ENCODE peak calls at places on chromosomes 4 and X, in four cellular contexts. One of them, this sample, is unnamed.

GRCh38 chrX:39519213-39519544 is 578.6 kb downstream of the BCOR start:
- DNase-seq in heart right ventricle: peak; percentile 44
- DNase-seq in breast epithelium: no peak
- DNase-seq in tibial artery: no peak
- DNase-seq in this sample: peak; percentile 15

GRCh38 chr4:186723207-186724047 is at the start of gene FAT1:
- DNase-seq in breast epithelium: peak; percentile 68
- DNase-seq in heart right ventricle: peak; percentile 61
- DNase-seq in tibial artery: peak; percentile 81
- DNase-seq in this sample: peak; percentile 73

GRCh38 chrX:134847133-134847532 is 143.7 kb upstream of the SMIM10 start:
- DNase-seq in heart right ventricle: no peak
- DNase-seq in breast epithelium: no peak
- DNase-seq in tibial artery: no peak
- DNase-seq in this sample: no peak

GRCh38 chr4:148065069-148065468 is 333.2 kb downstream of the ARHGAP10 start:
- DNase-seq in heart right ventricle: no peak
- DNase-seq in breast epithelium: no peak
- DNase-seq in tibial artery: no peak
- DNase-seq in this sample: no peak

GRCh38 chr4:41215155-41215554 is 813 bp upstream of the APBB2 start:
- DNase-seq in tibial artery: no peak
- DNase-seq in breast epithelium: no peak
- DNase-seq in heart right ventricle: no peak
- DNase-seq in this sample: no peak

GRCh38 chr4:25843340-25844097 is 19.3 kb downstream of the SEL1L3 start:
- DNase-seq in breast epithelium: no peak
- DNase-seq in tibial artery: no peak
- DNase-seq in heart right ventricle: peak; percentile 23
- DNase-seq in this sample: peak; percentile 23

GRCh38 chrX:133410555-133410954 is 4.7 kb downstream of the GPC4 start:
- DNase-seq in tibial artery: no peak
- DNase-seq in heart right ventricle: no peak
- DNase-seq in breast epithelium: no peak
- DNase-seq in this sample: no peak

GRCh38 chrX:53156207-53156596 is 62.3 kb downstream of the KANTR start:
- DNase-seq in heart right ventricle: no peak
- DNase-seq in breast epithelium: no peak
- DNase-seq in tibial artery: no peak
- DNase-seq in this sample: no peak

GRCh38 chr4:82785248-82786003 is 13.2 kb downstream of the SCD5 start:
- DNase-seq in breast epithelium: no peak
- DNase-seq in tibial artery: no peak
- DNase-seq in heart right ventricle: no peak
- DNase-seq in this sample: no peak

GRCh38 chr4:103026868-103027267 is 7.4 kb upstream of the SLC9B1 start:
- DNase-seq in tibial artery: no peak
- DNase-seq in heart right ventricle: no peak
- DNase-seq in breast epithelium: no peak
- DNase-seq in this sample: no peak

GRCh38 chrX:74023203-74023602 is 280.8 kb upstream of the ZCCHC13 start:
- DNase-seq in heart right ventricle: no peak
- DNase-seq in tibial artery: no peak
- DNase-seq in breast epithelium: no peak
- DNase-seq in this sample: no peak

GRCh38 chr4:52198356-52198755 is 147.3 kb downstream of the SPATA18 start:
- DNase-seq in heart right ventricle: no peak
- DNase-seq in tibial artery: no peak
- DNase-seq in breast epithelium: no peak
- DNase-seq in this sample: no peak

GRCh38 chrX:117510453-117510852 is 606.2 kb downstream of the KLHL13 start:
- DNase-seq in tibial artery: no peak
- DNase-seq in heart right ventricle: no peak
- DNase-seq in breast epithelium: no peak
- DNase-seq in this sample: no peak

GRCh38 chrX:73337366-73337765 is 109.5 kb upstream of the CDX4 start:
- DNase-seq in tibial artery: no peak
- DNase-seq in breast epithelium: no peak
- DNase-seq in heart right ventricle: no peak
- DNase-seq in this sample: no peak

GRCh38 chr4:118821590-118822293 is 14.2 kb downstream of the SEC24D start:
- DNase-seq in heart right ventricle: no peak
- DNase-seq in tibial artery: no peak
- DNase-seq in breast epithelium: no peak
- DNase-seq in this sample: no peak

GRCh38 chr4:165991325-165992180 is 118.5 kb downstream of the TLL1 start:
- DNase-seq in breast epithelium: no peak
- DNase-seq in heart right ventricle: no peak
- DNase-seq in tibial artery: no peak
- DNase-seq in this sample: no peak

GRCh38 chr4:144663852-144664488 is 18.0 kb downstream of the HHIP start:
- DNase-seq in breast epithelium: no peak
- DNase-seq in tibial artery: no peak
- DNase-seq in heart right ventricle: no peak
- DNase-seq in this sample: no peak

GRCh38 chrX:129785160-129785947 is 5.6 kb downstream of the SASH3 start:
- DNase-seq in tibial artery: no peak
- DNase-seq in heart right ventricle: no peak
- DNase-seq in breast epithelium: no peak
- DNase-seq in this sample: no peak

GRCh38 chrX:134173541-134174272 is 63.3 kb upstream of the CCDC160 start:
- DNase-seq in breast epithelium: no peak
- DNase-seq in tibial artery: no peak
- DNase-seq in heart right ventricle: no peak
- DNase-seq in this sample: no peak

GRCh38 chr4:63728480-63729177 is 680.6 kb downstream of the TECRL start:
- DNase-seq in tibial artery: no peak
- DNase-seq in heart right ventricle: no peak
- DNase-seq in breast epithelium: no peak
- DNase-seq in this sample: no peak

GRCh38 chr4:7029212-7029611 is 14.0 kb upstream of the TADA2B start:
- DNase-seq in breast epithelium: no peak
- DNase-seq in tibial artery: no peak
- DNase-seq in heart right ventricle: no peak
- DNase-seq in this sample: no peak

GRCh38 chr4:73055241-73055897 is 14.1 kb downstream of the COX18 start:
- DNase-seq in breast epithelium: no peak
- DNase-seq in tibial artery: no peak
- DNase-seq in heart right ventricle: no peak
- DNase-seq in this sample: no peak

GRCh38 chr4:185504098-185505047 is 30.9 kb downstream of the PDLIM3 start:
- DNase-seq in tibial artery: peak; percentile 95
- DNase-seq in heart right ventricle: peak; percentile 88
- DNase-seq in breast epithelium: no peak
- DNase-seq in this sample: peak; percentile 83

GRCh38 chrX:131746491-131746968 is 202.7 kb downstream of the OR13H1 start:
- DNase-seq in tibial artery: no peak
- DNase-seq in breast epithelium: no peak
- DNase-seq in heart right ventricle: peak; percentile 8
- DNase-seq in this sample: no peak

GRCh38 chrX:102765794-102766193 is 45.3 kb downstream of the GPRASP3 start:
- DNase-seq in tibial artery: peak; percentile 64
- DNase-seq in breast epithelium: no peak
- DNase-seq in heart right ventricle: no peak
- DNase-seq in this sample: no peak

DNA sequence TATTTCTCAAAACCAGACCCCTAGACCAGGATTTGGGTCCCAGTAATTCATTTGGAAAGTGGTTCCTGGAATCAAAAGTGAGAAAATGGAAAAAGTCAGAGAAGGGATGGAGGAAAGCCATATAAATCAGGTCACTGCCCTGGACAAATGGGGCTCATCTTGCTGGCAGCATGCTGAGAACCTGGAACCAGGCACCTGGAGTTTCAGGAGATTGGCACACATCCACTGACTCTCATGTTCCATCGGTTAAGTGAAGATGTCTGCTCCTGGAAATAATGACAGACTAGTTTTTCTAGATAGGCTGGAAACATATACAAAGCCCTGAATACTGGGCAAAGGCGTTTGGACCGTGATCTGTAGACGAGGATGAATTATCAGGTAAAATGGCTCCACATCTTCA is 163.6 kb upstream of the HS3ST1 start:
- DNase-seq in breast epithelium: no peak
- DNase-seq in tibial artery: no peak
- DNase-seq in heart right ventricle: no peak
- DNase-seq in this sample: no peak
- H3K9me3 ChIP-seq in breast epithelium: no peaks in the 10 kb centered on the region
- H3K9me3 ChIP-seq in tibial artery: no peaks in the 10 kb centered on the region
- H3K9me3 ChIP-seq in heart right ventricle: no peaks in the 10 kb centered on the region
- H3K9me3 ChIP-seq in this sample: no peaks in the 10 kb centered on the region

GRCh38 chrX:125709532-125709931 is 389.9 kb downstream of the TEX13C start:
- DNase-seq in tibial artery: no peak
- DNase-seq in breast epithelium: no peak
- DNase-seq in heart right ventricle: no peak
- DNase-seq in this sample: no peak

GRCh38 chrX:125710403-125711062 is 390.9 kb downstream of the TEX13C start:
- DNase-seq in heart right ventricle: no peak
- DNase-seq in tibial artery: no peak
- DNase-seq in breast epithelium: no peak
- DNase-seq in this sample: no peak

GRCh38 chrX:125713633-125714032 is 394.0 kb downstream of the TEX13C start:
- DNase-seq in breast epithelium: no peak
- DNase-seq in heart right ventricle: no peak
- DNase-seq in tibial artery: no peak
- DNase-seq in this sample: no peak

GRCh38 chrX:125709074-125709473 is 389.4 kb downstream of the TEX13C start:
- DNase-seq in heart right ventricle: no peak
- DNase-seq in tibial artery: no peak
- DNase-seq in breast epithelium: no peak
- DNase-seq in this sample: no peak

DNA sequence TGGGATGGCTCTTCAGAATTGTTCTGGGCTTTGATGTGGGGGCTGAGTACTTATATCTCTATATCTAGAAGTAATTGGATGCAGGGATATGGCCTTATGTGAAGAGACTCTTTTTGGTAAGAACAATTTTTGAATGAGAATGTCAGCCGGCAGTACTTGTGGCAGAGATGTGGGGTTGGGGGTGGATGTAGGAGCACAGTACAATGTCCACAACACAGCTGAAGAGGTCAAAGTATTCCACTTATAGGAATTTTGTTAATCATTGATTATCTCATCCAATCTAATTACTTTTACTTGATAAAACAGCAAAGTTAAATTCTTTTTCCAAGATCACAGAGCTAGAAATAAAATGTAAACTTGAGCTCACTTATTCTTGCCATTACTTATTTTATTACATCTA is 391.4 kb downstream of the TEX13C start:
- DNase-seq in breast epithelium: no peak
- DNase-seq in heart right ventricle: no peak
- DNase-seq in tibial artery: no peak
- DNase-seq in this sample: no peak
- H3K9me3 ChIP-seq in breast epithelium: no peaks in the 10 kb centered on the region
- H3K9me3 ChIP-seq in heart right ventricle: no peaks in the 10 kb centered on the region
- H3K9me3 ChIP-seq in tibial artery: no peaks in the 10 kb centered on the region
- H3K9me3 ChIP-seq in this sample: no peaks in the 10 kb centered on the region

DNA sequence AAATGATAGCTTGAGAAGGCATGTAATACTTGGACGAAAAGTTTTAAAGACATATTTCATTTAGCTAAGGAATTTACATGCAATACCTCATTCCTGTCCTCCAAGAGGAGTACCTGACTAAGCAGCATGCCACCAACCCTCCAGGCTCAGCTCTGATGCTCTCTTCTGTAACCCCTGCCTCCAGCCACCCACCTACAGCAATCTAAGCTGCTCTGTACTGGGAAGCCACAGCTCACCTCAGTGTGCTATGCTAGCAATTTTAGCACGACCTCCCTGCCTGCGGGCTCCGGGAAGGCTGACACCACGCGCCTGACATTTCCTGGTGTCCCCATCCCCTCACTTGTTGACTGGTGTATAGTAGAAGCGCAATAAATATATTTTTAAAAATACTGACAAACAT is 23.2 kb upstream of the GPM6B start:
- DNase-seq in breast epithelium: no peak
- DNase-seq in heart right ventricle: no peak
- DNase-seq in tibial artery: no peak
- DNase-seq in this sample: no peak
- H3K9me3 ChIP-seq in breast epithelium: no peaks in the 10 kb centered on the region
- H3K9me3 ChIP-seq in heart right ventricle: no peaks in the 10 kb centered on the region
- H3K9me3 ChIP-seq in tibial artery: no peaks in the 10 kb centered on the region
- H3K9me3 ChIP-seq in this sample: no peaks in the 10 kb centered on the region

GRCh38 chr4:67659065-67659464 is 41.9 kb downstream of the UBA6 start:
- DNase-seq in heart right ventricle: no peak
- DNase-seq in breast epithelium: no peak
- DNase-seq in tibial artery: no peak
- DNase-seq in this sample: no peak
- H3K9me3 ChIP-seq in heart right ventricle: no peaks in the 10 kb centered on the region
- H3K9me3 ChIP-seq in breast epithelium: peaks cover 13% of the 10 kb centered on the region
- H3K9me3 ChIP-seq in tibial artery: no peaks in the 10 kb centered on the region
- H3K9me3 ChIP-seq in this sample: peaks cover 18% of the 10 kb centered on the region

GRCh38 chr4:176995-177394 is 52.7 kb downstream of the ZNF718 start:
- DNase-seq in tibial artery: no peak
- DNase-seq in heart right ventricle: no peak
- DNase-seq in breast epithelium: no peak
- DNase-seq in this sample: no peak

GRCh38 chr4:175986-176385 is 51.7 kb downstream of the ZNF718 start:
- DNase-seq in heart right ventricle: no peak
- DNase-seq in tibial artery: no peak
- DNase-seq in breast epithelium: no peak
- DNase-seq in this sample: no peak

GRCh38 chr4:173666-174314 is 49.5 kb downstream of the ZNF718 start:
- DNase-seq in breast epithelium: no peak
- DNase-seq in heart right ventricle: no peak
- DNase-seq in tibial artery: no peak
- DNase-seq in this sample: no peak
- H3K9me3 ChIP-seq in breast epithelium: peaks cover 100% of the 10 kb centered on the region
- H3K9me3 ChIP-seq in heart right ventricle: peaks cover 6% of the 10 kb centered on the region
- H3K9me3 ChIP-seq in tibial artery: peaks cover 99% of the 10 kb centered on the region
- H3K9me3 ChIP-seq in this sample: peaks cover 99% of the 10 kb centered on the region

DNA sequence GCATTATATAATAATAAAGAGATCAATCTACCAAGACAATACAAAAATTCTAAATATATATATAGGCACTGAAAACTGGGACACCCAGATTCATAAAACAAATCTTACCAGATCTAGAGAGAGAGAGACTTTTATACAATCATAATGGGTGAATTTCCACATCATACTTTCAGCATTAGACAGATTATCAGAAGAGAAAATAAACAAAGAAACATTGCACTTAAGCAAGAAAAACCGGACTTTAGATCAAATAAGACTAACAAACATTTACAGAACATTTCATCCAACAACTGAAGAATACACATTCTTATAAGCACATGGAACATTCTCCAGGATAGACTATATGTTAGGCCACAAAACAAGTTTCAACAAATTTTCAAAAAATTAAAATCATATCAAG is 245.1 kb downstream of the INPP4B start:
- DNase-seq in tibial artery: no peak
- DNase-seq in breast epithelium: no peak
- DNase-seq in heart right ventricle: no peak
- DNase-seq in this sample: no peak
- H3K9me3 ChIP-seq in tibial artery: peaks cover 11% of the 10 kb centered on the region
- H3K9me3 ChIP-seq in breast epithelium: peaks cover 17% of the 10 kb centered on the region
- H3K9me3 ChIP-seq in heart right ventricle: no peaks in the 10 kb centered on the region
- H3K9me3 ChIP-seq in this sample: peaks cover 31% of the 10 kb centered on the region

GRCh38 chr4:253936-254756 is 51.1 kb downstream of the ZNF732 start:
- DNase-seq in breast epithelium: no peak
- DNase-seq in heart right ventricle: no peak
- DNase-seq in tibial artery: no peak
- DNase-seq in this sample: no peak
- H3K9me3 ChIP-seq in breast epithelium: peaks cover 93% of the 10 kb centered on the region
- H3K9me3 ChIP-seq in heart right ventricle: peaks cover 5% of the 10 kb centered on the region
- H3K9me3 ChIP-seq in tibial artery: peaks cover 93% of the 10 kb centered on the region
- H3K9me3 ChIP-seq in this sample: peaks cover 100% of the 10 kb centered on the region

This sample was measured in left ventricle myocardium inferior.